ENCODE peak calls at places on chromosomes 5 and 9, in eight cellular contexts. L, Z, A, U, C, F, O and V are unnamed samples.

GRCh38 chr5:35860686-35861085 is 4.0 kb downstream of the IL7R start:
- DNase-seq in L (no peak), Z (no peak), F (no peak), O (no peak), A (no peak), C (no peak), U (no peak), V (no peak)

GRCh38 chr9:34961574-34962480 is 3.7 kb downstream of the PHF24 start:
- DNase-seq in Z (peak), A (no peak), C (peak), O (no peak), U (no peak), F (no peak), L (peak), V (peak)

GRCh38 chr5:9775339-9775738 is 145.2 kb upstream of the TAS2R1 start:
- DNase-seq in U (no peak), F (no peak), O (no peak), L (no peak), A (no peak), Z (no peak), C (no peak), V (no peak)

GRCh38 chr5:129098488-129099183 is 4.1 kb downstream of the ISOC1 start:
- DNase-seq in O (no peak), Z (no peak), L (no peak), F (no peak), C (peak), A (no peak), U (no peak), V (no peak)

GRCh38 chr9:126756876-126757415 is 47.9 kb upstream of the ZBTB43 start:
- DNase-seq in A (no peak), U (no peak), C (no peak), L (no peak), O (no peak), F (no peak), Z (no peak), V (no peak)

GRCh38 chr9:90778746-90779145 is 22.9 kb upstream of the SYK start:
- DNase-seq in L (no peak), U (no peak), Z (no peak), O (no peak), F (no peak), A (no peak), C (no peak), V (no peak)

GRCh38 chr9:113918697-113919390 is 42.7 kb downstream of the ZNF618 start:
- DNase-seq in L (no peak), U (no peak), O (no peak), A (no peak), C (no peak), Z (no peak), F (no peak), V (no peak)

GRCh38 chr5:112143684-112144083 is 275.4 kb downstream of the EPB41L4A start:
- DNase-seq in U (no peak), Z (no peak), F (no peak), C (peak), A (no peak), O (no peak), L (no peak), V (no peak)

GRCh38 chr5:123422433-123423277 is 548 bp downstream of the CEP120 start:
- DNase-seq in O (no peak), Z (peak), F (no peak), A (no peak), C (peak), U (no peak), L (no peak), V (peak)

GRCh38 chr9:5870691-5871090 is 20.0 kb upstream of the MLANA start:
- DNase-seq in A (no peak), F (no peak), O (no peak), U (no peak), Z (no peak), C (peak), L (no peak), V (no peak)

GRCh38 chr9:37174247-37174646 is 53.9 kb downstream of the ZCCHC7 start:
- DNase-seq in A (no peak), C (peak), F (no peak), O (no peak), Z (no peak), L (no peak), U (no peak), V (peak)

GRCh38 chr5:74378464-74378863 is 262.1 kb downstream of the ENC1 start:
- DNase-seq in F (no peak), O (no peak), L (peak), U (no peak), Z (no peak), A (no peak), C (no peak), V (no peak)